ENCODE peak calls at places on chromosomes 5 and 9, in nine cellular contexts. D is mucosa of descending colon, U is HTR-8/SVneo, B is ovary, O is amniotic stem cell, Y is iPS-NIHi11, A is T-helper 2 cell, P is left ventricle myocardium superior, I is NCI-H510A treated with DMSO at 0.1 percent for 48 hours. N is an unnamed sample.

GRCh38 chr5:78781611-78782356 is 133.2 kb upstream of the LHFPL2 start:
- DNase-seq in D (no peak), Y (no peak), U (no peak), B (no peak), P (no peak), A (no peak), I (no peak), O (no peak), N (no peak)

GRCh38 chr5:81212211-81212687 is 20.9 kb upstream of the CKMT2 start:
- DNase-seq in P (no peak), U (no peak), A (no peak), Y (no peak), I (no peak), B (no peak), D (no peak), O (no peak), N (no peak)

GRCh38 chr9:126207256-126207655 is 119.4 kb upstream of the MVB12B start:
- DNase-seq in D (no peak), B (no peak), Y (no peak), U (no peak), A (no peak), P (peak), O (no peak), I (peak), N (no peak)

GRCh38 chr5:6818594-6819512 is 105.6 kb downstream of the TENT4A start:
- DNase-seq in I (no peak), Y (no peak), O (no peak), U (no peak), D (no peak), B (no peak), P (no peak), A (no peak), N (no peak)

GRCh38 chr5:16548115-16548514 is 68.7 kb downstream of the RETREG1 start:
- DNase-seq in D (no peak), P (no peak), B (no peak), A (no peak), Y (no peak), U (no peak), I (no peak), O (no peak), N (no peak)

GRCh38 chr5:74684900-74685851 is at the start of gene HEXB:
- DNase-seq in B (peak), D (peak), Y (peak), A (peak), I (peak), U (peak), P (peak), O (peak), N (peak)

GRCh38 chr9:37966443-37967271 is 62.7 kb upstream of the SLC25A51 start:
- DNase-seq in P (no peak), Y (no peak), O (no peak), A (no peak), I (no peak), D (peak), U (no peak), B (no peak), N (no peak)

GRCh38 chr5:174725261-174725990 is 1.0 kb downstream of the MSX2 start:
- DNase-seq in D (no peak), U (no peak), I (no peak), Y (no peak), O (no peak), P (no peak), A (no peak), B (no peak), N (no peak)

GRCh38 chr9:129281506-129282145 is 103.6 kb upstream of the IER5L start:
- DNase-seq in I (no peak), D (no peak), A (no peak), O (no peak), Y (no peak), P (no peak), U (no peak), B (peak), N (peak)

GRCh38 chr9:68522954-68523353 is 17.7 kb downstream of the TMEM252 start:
- DNase-seq in B (no peak), U (no peak), P (no peak), O (no peak), A (no peak), D (no peak), Y (peak), I (no peak), N (no peak)

GRCh38 chr5:143134269-143134668 is 269.2 kb downstream of the NR3C1 start:
- DNase-seq in U (no peak), A (no peak), D (no peak), P (no peak), I (no peak), B (no peak), Y (no peak), O (no peak), N (no peak)

GRCh38 chr5:152527358-152528048 is 122.4 kb upstream of the NMUR2 start:
- DNase-seq in I (no peak), D (no peak), Y (no peak), U (no peak), O (no peak), A (no peak), B (no peak), P (no peak), N (no peak)

GRCh38 chr9:137459147-137459600 is at the start of gene NSMF:
- DNase-seq in B (peak), D (peak), Y (peak), I (peak), P (peak), A (peak), U (peak), O (peak), N (peak)

N was measured in mesothelial cell of epicardium.